ENCODE peak calls at places on chromosomes 5 and 9, in five cellular contexts. M, Z, C, H and Q are unnamed samples.
A peak's percentile ranks its signal among the peaks of the same experiment; 100 is the strongest.

GRCh38 chr9:17742065-17742464 is 163.2 kb downstream of the SH3GL2 start:
- DNase-seq in M (no peak), H (no peak), Z (no peak), C (peak; percentile 29), Q (no peak)

GRCh38 chr5:62727184-62727583 is 148.6 kb downstream of the LRRC70 start:
- DNase-seq in Z (no peak), H (no peak), M (no peak), C (no peak), Q (no peak)

GRCh38 chr5:125485003-125485641 is 738.7 kb upstream of the ZNF608 start:
- DNase-seq in H (no peak), Z (peak; percentile 52), C (peak; percentile 98), M (no peak), Q (peak; percentile 76)

GRCh38 chr5:41787257-41787656 is 83.0 kb downstream of the OXCT1 start:
- DNase-seq in C (peak; percentile 43), H (no peak), M (no peak), Z (no peak), Q (no peak)

GRCh38 chr5:16932401-16932800 is 3.7 kb downstream of the MYO10 start:
- DNase-seq in H (no peak), Z (peak; percentile 54), M (no peak), C (peak; percentile 47), Q (peak; percentile 51)

GRCh38 chr5:120464627-120465280 is 654 bp downstream of the PRR16 start:
- DNase-seq in H (no peak), M (no peak), C (peak; percentile 81), Z (peak; percentile 15), Q (no peak)

GRCh38 chr5:35229076-35230042 is 928 bp downstream of the PRLR start:
- DNase-seq in H (no peak), M (no peak), C (no peak), Z (peak; percentile 64), Q (peak; percentile 60)

GRCh38 chr5:152404494-152404893 is 585 bp downstream of the NMUR2 start:
- DNase-seq in C (no peak), H (no peak), M (no peak), Z (no peak), Q (no peak)

GRCh38 chr5:157745041-157745456 is 1.5 kb downstream of the LSM11 start:
- DNase-seq in H (no peak), Z (no peak), C (peak; percentile 5), M (no peak), Q (no peak)

GRCh38 chr5:82924990-82925385 is 152.2 kb downstream of the TMEM167A start:
- DNase-seq in M (no peak), Z (no peak), H (no peak), C (no peak), Q (no peak)

GRCh38 chr9:93452710-93453046 is 703 bp downstream of the FAM120AOS start:
- DNase-seq in M (no peak), H (peak; percentile 14), Z (peak; percentile 43), C (peak; percentile 29), Q (peak; percentile 45)

GRCh38 chr9:36961051-36961450 is 73.0 kb downstream of the PAX5 start:
- DNase-seq in H (no peak), C (no peak), M (no peak), Z (no peak), Q (no peak)

GRCh38 chr9:89413963-89414638 is 83.8 kb downstream of the SEMA4D start:
- DNase-seq in M (no peak), Z (no peak), C (no peak), H (no peak), Q (no peak)

GRCh38 chr5:142053434-142054253 is 40.8 kb upstream of the GNPDA1 start:
- DNase-seq in Z (no peak), H (no peak), M (no peak), C (peak; percentile 91), Q (peak; percentile 17)

GRCh38 chr5:61910771-61911170 is 395.2 kb upstream of the KIF2A start:
- DNase-seq in H (no peak), M (no peak), C (peak; percentile 1), Z (no peak), Q (no peak)

GRCh38 chr5:74798977-74799911 is 32.2 kb downstream of the NSA2 start:
- DNase-seq in Z (no peak), C (peak; percentile 57), M (no peak), H (no peak), Q (no peak)

GRCh38 chr5:124755565-124755964 is 9.1 kb upstream of the ZNF608 start:
- DNase-seq in Z (no peak), C (no peak), M (no peak), H (no peak), Q (no peak)

GRCh38 chr5:24747327-24747726 is 102.5 kb upstream of the CDH10 start:
- DNase-seq in C (no peak), Z (no peak), H (no peak), M (no peak), Q (no peak)

GRCh38 chr5:174045470-174046025 is at the start of gene NSG2:
- DNase-seq in C (peak; percentile 91), M (no peak), Z (peak; percentile 73), H (no peak), Q (peak; percentile 67)

GRCh38 chr5:139761501-139761900 is 34.1 kb upstream of the PSD2 start:
- DNase-seq in Z (no peak), H (no peak), M (no peak), C (no peak), Q (no peak)

GRCh38 chr9:95434116-95435073 is 82.4 kb downstream of the PTCH1 start:
- DNase-seq in C (no peak), Z (no peak), H (no peak), M (no peak), Q (peak; percentile 65)

GRCh38 chr5:177982072-177982727 is 13.8 kb downstream of the PROP1 start:
- DNase-seq in Z (peak; percentile 29), M (no peak), C (no peak), H (no peak), Q (no peak)

GRCh38 chr5:36870399-36871040 is 6.0 kb upstream of the NIPBL start:
- DNase-seq in C (peak; percentile 66), Z (no peak), H (peak; percentile 69), M (no peak), Q (peak; percentile 79)

GRCh38 chr5:149005077-149005892 is 57.6 kb downstream of the SH3TC2 start:
- DNase-seq in H (no peak), Z (peak; percentile 9), M (no peak), C (peak; percentile 88), Q (no peak)

GRCh38 chr5:151408633-151409243 is 38.7 kb upstream of the SLC36A1 start:
- DNase-seq in H (no peak), M (no peak), Z (no peak), C (no peak), Q (no peak)

GRCh38 chr9:35102465-35102768 is 514 bp downstream of the STOML2 start:
- DNase-seq in Z (no peak), M (no peak), C (peak; percentile 27), H (no peak), Q (no peak)